ENCODE peak calls at places on chromosomes 12 and 14, in eight cellular contexts. One of them, this sample, is unnamed.
A peak's percentile ranks its signal among the peaks of the same experiment; 100 is the strongest.

GRCh38 chr14:106556665-106557289 is 1030.4 kb downstream of the TMEM121 start:
- DNase-seq in omental fat pad: peak; percentile 63
- DNase-seq in anterior cingulate cortex: no peak
- DNase-seq in neural progenitor cell: no peak
- DNase-seq in activated naive CD4-positive, alpha-beta T cell: peak; percentile 75
- DNase-seq in GM04503: no peak
- DNase-seq in A549: peak; percentile 18
- DNase-seq in epithelial cell of esophagus: no peak
- DNase-seq in this sample: no peak

GRCh38 chr14:89384023-89384422 is 33.0 kb downstream of the FOXN3 start:
- DNase-seq in omental fat pad: no peak
- DNase-seq in anterior cingulate cortex: no peak
- DNase-seq in neural progenitor cell: no peak
- DNase-seq in activated naive CD4-positive, alpha-beta T cell: no peak
- DNase-seq in GM04503: no peak
- DNase-seq in A549: no peak
- DNase-seq in epithelial cell of esophagus: no peak
- DNase-seq in this sample: no peak

GRCh38 chr14:61120576-61120975 is 139.5 kb downstream of the SLC38A6 start:
- DNase-seq in omental fat pad: no peak
- DNase-seq in anterior cingulate cortex: no peak
- DNase-seq in neural progenitor cell: no peak
- DNase-seq in activated naive CD4-positive, alpha-beta T cell: no peak
- DNase-seq in GM04503: no peak
- DNase-seq in A549: no peak
- DNase-seq in epithelial cell of esophagus: no peak
- DNase-seq in this sample: no peak

GRCh38 chr14:28635387-28635786 is 131.2 kb upstream of the FOXG1 start:
- DNase-seq in omental fat pad: no peak
- DNase-seq in anterior cingulate cortex: no peak
- DNase-seq in neural progenitor cell: peak; percentile 41
- DNase-seq in activated naive CD4-positive, alpha-beta T cell: no peak
- DNase-seq in GM04503: no peak
- DNase-seq in A549: peak; percentile 29
- DNase-seq in epithelial cell of esophagus: peak; percentile 47
- DNase-seq in this sample: peak; percentile 5

GRCh38 chr14:29759521-29760340 is 167.9 kb downstream of the PRKD1 start:
- DNase-seq in omental fat pad: no peak
- DNase-seq in anterior cingulate cortex: no peak
- DNase-seq in neural progenitor cell: no peak
- DNase-seq in activated naive CD4-positive, alpha-beta T cell: no peak
- DNase-seq in GM04503: no peak
- DNase-seq in A549: no peak
- DNase-seq in epithelial cell of esophagus: no peak
- DNase-seq in this sample: no peak

GRCh38 chr12:4894019-4894418 is 15.7 kb upstream of the KCNA1 start:
- DNase-seq in omental fat pad: no peak
- DNase-seq in anterior cingulate cortex: no peak
- DNase-seq in neural progenitor cell: no peak
- DNase-seq in activated naive CD4-positive, alpha-beta T cell: no peak
- DNase-seq in GM04503: no peak
- DNase-seq in A549: no peak
- DNase-seq in epithelial cell of esophagus: no peak
- DNase-seq in this sample: no peak

GRCh38 chr12:68113644-68114043 is 45.9 kb downstream of the IFNG start:
- DNase-seq in omental fat pad: no peak
- DNase-seq in anterior cingulate cortex: no peak
- DNase-seq in neural progenitor cell: peak; percentile 22
- DNase-seq in activated naive CD4-positive, alpha-beta T cell: no peak
- DNase-seq in GM04503: no peak
- DNase-seq in A549: peak; percentile 17
- DNase-seq in epithelial cell of esophagus: peak; percentile 29
- DNase-seq in this sample: no peak

GRCh38 chr14:71119075-71119474 is 211.8 kb downstream of the PCNX1 start:
- DNase-seq in omental fat pad: no peak
- DNase-seq in anterior cingulate cortex: no peak
- DNase-seq in neural progenitor cell: no peak
- DNase-seq in activated naive CD4-positive, alpha-beta T cell: no peak
- DNase-seq in GM04503: no peak
- DNase-seq in A549: no peak
- DNase-seq in epithelial cell of esophagus: peak; percentile 93
- DNase-seq in this sample: no peak

GRCh38 chr12:3187846-3188755 is 110.9 kb downstream of the TSPAN9 start:
- DNase-seq in omental fat pad: no peak
- DNase-seq in anterior cingulate cortex: no peak
- DNase-seq in neural progenitor cell: no peak
- DNase-seq in activated naive CD4-positive, alpha-beta T cell: no peak
- DNase-seq in GM04503: no peak
- DNase-seq in A549: no peak
- DNase-seq in epithelial cell of esophagus: no peak
- DNase-seq in this sample: no peak

This sample was measured in AG04449.